ENCODE peak calls at places on chromosome 11, in four cellular contexts. S, L, X and M are unnamed samples.

GRCh38 chr11:1839924-1840779 is 1.4 kb downstream of the TNNI2 start:
- DNase-seq in S (peak), L (no peak), X (no peak), M (no peak)

GRCh38 chr11:91248199-91248807 is 976.3 kb upstream of the FAT3 start:
- DNase-seq in S (no peak), L (no peak), X (peak), M (no peak)

GRCh38 chr11:26700536-26701235 is 21.2 kb downstream of the SLC5A12 start:
- DNase-seq in S (no peak), L (no peak), X (no peak), M (no peak)

GRCh38 chr11:118143661-118144185 is 8.9 kb downstream of the SCN4B start:
- DNase-seq in S (no peak), L (no peak), X (no peak), M (no peak)

GRCh38 chr11:19510468-19510867 is 202.2 kb upstream of the NAV2 start:
- DNase-seq in S (no peak), L (no peak), X (no peak), M (no peak)

GRCh38 chr11:110305169-110306018 is 9.0 kb upstream of the RDX start:
- DNase-seq in S (no peak), L (peak), X (no peak), M (no peak)

GRCh38 chr11:125950178-125950490 is 4.3 kb downstream of the VSIG10L2 start:
- DNase-seq in S (no peak), L (no peak), X (no peak), M (no peak)

GRCh38 chr11:2834893-2835767 is 50.4 kb downstream of the CDKN1C start:
- DNase-seq in S (no peak), L (no peak), X (no peak), M (no peak)

GRCh38 chr11:62909107-62909894 is 11.9 kb downstream of the CHRM1 start:
- DNase-seq in S (peak), L (peak), X (peak), M (peak)

GRCh38 chr11:87908086-87908485 is 267.2 kb downstream of the RAB38 start:
- DNase-seq in S (no peak), L (no peak), X (no peak), M (no peak)

GRCh38 chr11:2743427-2744110 is 43.8 kb upstream of the KCNQ1OT1 start:
- DNase-seq in S (no peak), L (no peak), X (no peak), M (no peak)

GRCh38 chr11:48062649-48063048 is 82.3 kb downstream of the PTPRJ start:
- DNase-seq in S (no peak), L (no peak), X (no peak), M (no peak)

GRCh38 chr11:72308226-72309073 is 64.5 kb upstream of the PHOX2A start:
- DNase-seq in S (no peak), L (peak), X (no peak), M (peak)

GRCh38 chr11:113193894-113194293 is 120.5 kb upstream of the TTC12 start:
- DNase-seq in S (no peak), L (peak), X (no peak), M (no peak)

GRCh38 chr11:75238595-75239245 is 1.9 kb upstream of the TPBGL start:
- DNase-seq in S (no peak), L (no peak), X (no peak), M (no peak)

GRCh38 chr11:18064450-18065048 is 18.5 kb upstream of the TPH1 start:
- DNase-seq in S (no peak), L (no peak), X (no peak), M (no peak)

GRCh38 chr11:113373306-113373705 is 14.3 kb upstream of the ANKK1 start:
- DNase-seq in S (no peak), L (peak), X (no peak), M (no peak)

GRCh38 chr11:112797653-112798293 is 163.4 kb upstream of the NCAM1 start:
- DNase-seq in S (no peak), L (peak), X (no peak), M (no peak)

GRCh38 chr11:61545341-61545740 is 35.5 kb downstream of the SYT7 start:
- DNase-seq in S (no peak), L (no peak), X (peak), M (no peak)

GRCh38 chr11:122150484-122151124 is 34.6 kb upstream of the BLID start:
- DNase-seq in S (no peak), L (no peak), X (no peak), M (no peak)

GRCh38 chr11:128361451-128362020 is 225.8 kb downstream of the ETS1 start:
- DNase-seq in S (no peak), L (peak), X (no peak), M (no peak)

GRCh38 chr11:119594639-119595249 is 134.3 kb downstream of the NECTIN1 start:
- DNase-seq in S (no peak), L (peak), X (no peak), M (no peak)

GRCh38 chr11:79894111-79894510 is 453.3 kb upstream of the TENM4 start:
- DNase-seq in S (no peak), L (no peak), X (no peak), M (no peak)

GRCh38 chr11:131038597-131038996 is 122.3 kb upstream of the SNX19 start:
- DNase-seq in S (no peak), L (no peak), X (no peak), M (peak)

GRCh38 chr11:10392680-10393079 is 62.4 kb upstream of the AMPD3 start:
- DNase-seq in S (no peak), L (peak), X (no peak), M (no peak)

GRCh38 chr11:45815747-45816146 is 10.8 kb downstream of the SLC35C1 start:
- DNase-seq in S (no peak), L (no peak), X (peak), M (no peak)

GRCh38 chr11:77049081-77049480 is 14.9 kb downstream of the B3GNT6 start:
- DNase-seq in S (no peak), L (no peak), X (no peak), M (no peak)

GRCh38 chr11:22359295-22359694 is 21.1 kb downstream of the SLC17A6 start:
- DNase-seq in S (no peak), L (no peak), X (no peak), M (no peak)

GRCh38 chr11:127816959-127817358 is 770.4 kb downstream of the ETS1 start:
- DNase-seq in S (no peak), L (no peak), X (no peak), M (no peak)

GRCh38 chr11:65277878-65278277 is 16.1 kb downstream of the POLA2 start:
- DNase-seq in S (no peak), L (no peak), X (no peak), M (no peak)

GRCh38 chr11:134640971-134641968 is 229.2 kb upstream of the B3GAT1 start:
- DNase-seq in S (no peak), L (no peak), X (no peak), M (no peak)

GRCh38 chr11:110908401-110909106 is 196.3 kb upstream of the ARHGAP20 start:
- DNase-seq in S (no peak), L (peak), X (no peak), M (no peak)

GRCh38 chr11:117908959-117909610 is 20.1 kb downstream of the TMPRSS13 start:
- DNase-seq in S (no peak), L (no peak), X (no peak), M (no peak)

GRCh38 chr11:113408206-113408605 is 20.6 kb downstream of the ANKK1 start:
- DNase-seq in S (no peak), L (no peak), X (no peak), M (no peak)

GRCh38 chr11:94751216-94751612 is 16.9 kb upstream of the AMOTL1 start:
- DNase-seq in S (no peak), L (no peak), X (no peak), M (no peak)

GRCh38 chr11:90414221-90414620 is 191.4 kb upstream of the CHORDC1 start:
- DNase-seq in S (no peak), L (no peak), X (no peak), M (no peak)

GRCh38 chr11:99911116-99911515 is 776.0 kb upstream of the ARHGAP42 start:
- DNase-seq in S (no peak), L (no peak), X (no peak), M (no peak)

GRCh38 chr11:122807731-122808485 is 30.4 kb upstream of the CRTAM start:
- DNase-seq in S (no peak), L (peak), X (no peak), M (no peak)

GRCh38 chr11:78045851-78046485 is 17.7 kb upstream of the THRSP start:
- DNase-seq in S (peak), L (peak), X (peak), M (no peak)

GRCh38 chr11:68763926-68764657 is 12.8 kb upstream of the TESMIN start:
- DNase-seq in S (no peak), L (no peak), X (no peak), M (no peak)
- TF ChIP-seq CTCF in S (no peak), L (no peak), X (no peak), M (no peak)

GRCh38 chr11:44310198-44310455 is 188 bp upstream of the ALX4 start:
- DNase-seq in S (no peak), L (no peak), X (no peak), M (no peak)

GRCh38 chr11:44309483-44310197 is at the start of gene ALX4:
- DNase-seq in S (no peak), L (peak), X (no peak), M (no peak)

GRCh38 chr11:44308256-44308922 is 1.6 kb downstream of the ALX4 start:
- DNase-seq in S (no peak), L (no peak), X (no peak), M (no peak)

GRCh38 chr11:44307340-44308099 is 2.4 kb downstream of the ALX4 start:
- DNase-seq in S (no peak), L (no peak), X (no peak), M (no peak)

GRCh38 chr11:44308923-44309482 is 936 bp downstream of the ALX4 start:
- DNase-seq in S (no peak), L (peak), X (no peak), M (no peak)
- H3K4me3 ChIP-seq in S (no peak), L (peak), X (peak), M (peak)

DNA sequence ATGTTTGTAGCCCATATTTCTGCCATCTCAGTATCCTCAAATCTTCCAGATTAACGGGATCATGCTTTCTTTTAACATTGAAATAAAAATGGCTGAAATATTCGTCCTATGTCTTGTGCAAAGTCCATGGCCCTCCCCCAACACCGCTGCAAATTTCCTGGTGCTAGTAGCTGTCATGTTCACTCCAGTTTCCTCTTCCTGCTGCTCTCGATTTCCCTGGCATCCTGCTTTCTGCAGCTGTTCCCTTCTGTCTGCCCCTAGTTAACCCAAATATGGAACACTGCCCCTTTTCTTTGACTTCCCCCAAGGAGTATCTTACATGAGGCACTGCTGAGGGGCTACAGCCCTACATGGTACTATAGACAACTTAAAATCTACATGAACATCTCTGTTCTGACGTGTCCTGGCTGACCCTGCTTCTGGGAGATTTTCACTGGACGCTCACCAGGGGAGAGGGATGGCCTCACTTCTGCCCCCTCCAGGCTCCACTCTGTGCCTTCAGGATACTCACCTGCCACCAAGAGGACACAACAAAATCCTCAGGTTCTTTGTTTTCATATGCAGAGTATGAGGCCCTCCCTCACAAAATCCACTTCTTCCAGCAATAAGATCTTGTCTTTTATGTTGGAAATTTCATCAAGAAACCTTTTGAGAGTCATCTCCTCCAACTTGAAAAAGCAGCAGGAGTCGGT is 29.4 kb upstream of the SCUBE2 start:
- DNase-seq in S (no peak), L (no peak), X (peak), M (no peak)
- TF ChIP-seq CTCF in S (no peak), L (no peak), X (peak), M (peak)

GRCh38 chr11:8068605-8069221 is 12.3 kb upstream of the TUB start:
- DNase-seq in S (no peak), L (peak), X (peak), M (no peak)
- H3K4me3 ChIP-seq in S (no peak), L (no peak), X (no peak), M (no peak)

DNA sequence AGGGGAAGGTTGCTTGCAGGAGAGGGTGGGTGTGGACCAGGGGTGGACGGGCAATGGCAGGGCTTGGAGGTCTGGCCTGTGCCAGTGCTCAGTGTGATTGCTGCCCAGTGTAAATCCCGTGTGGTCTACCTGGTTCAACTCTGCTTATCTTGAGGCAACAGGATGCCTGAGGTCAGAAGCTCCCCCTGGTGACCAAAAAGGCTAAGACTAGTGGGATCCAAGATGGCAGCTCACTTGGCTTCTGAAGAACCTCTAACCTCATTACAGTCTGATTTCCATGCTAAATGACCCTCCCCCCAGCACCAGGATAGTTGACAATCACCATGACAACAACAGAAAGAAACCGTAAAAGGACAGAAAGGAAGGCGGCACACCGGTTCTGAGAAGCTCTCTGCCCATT is 398.3 kb downstream of the CTTN start:
- DNase-seq in S (no peak), L (no peak), X (no peak), M (no peak)
- TF ChIP-seq CTCF in S (no peak), L (no peak), X (no peak), M (peak)

DNA sequence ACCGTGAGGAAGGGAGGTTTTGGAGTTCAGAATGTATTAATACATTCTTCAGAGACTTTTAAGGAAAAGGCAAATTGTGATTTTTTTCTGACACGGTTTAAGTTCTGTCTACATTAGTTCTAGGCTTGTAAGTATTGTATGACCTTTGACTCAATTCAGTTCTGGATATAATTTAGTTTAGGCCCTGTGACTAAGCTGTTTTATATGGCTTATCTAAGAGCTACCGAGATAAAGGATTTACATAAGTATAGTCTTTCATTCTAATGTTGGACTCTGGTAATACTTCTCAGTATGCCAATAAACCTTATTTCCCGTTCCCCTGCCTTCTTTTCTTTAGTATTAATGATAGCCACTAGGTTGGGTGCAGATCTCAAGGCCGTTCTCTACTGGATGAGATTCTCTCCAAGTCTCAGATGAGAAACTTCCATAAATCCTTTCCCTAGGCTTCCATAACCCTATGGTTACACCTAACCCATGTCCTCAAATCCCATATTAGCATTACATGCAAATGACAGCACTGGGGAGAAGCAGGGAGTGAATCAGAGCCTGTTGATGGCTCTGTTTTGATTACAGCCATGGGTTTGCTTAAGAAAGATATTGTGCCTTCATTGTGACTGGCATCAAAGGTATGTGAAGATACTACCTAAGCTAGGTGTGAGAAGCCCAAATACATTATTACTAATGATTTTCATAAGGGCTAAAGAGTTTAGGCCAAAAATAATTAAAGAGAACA is 38.7 kb downstream of the BARX2 start:
- DNase-seq in S (no peak), L (no peak), X (no peak), M (no peak)
- H3K4me3 ChIP-seq in S (no peak), L (no peak), X (no peak), M (no peak)